ENCODE peak calls at places on chromosomes 2 and 18, in seven cellular contexts. V is amniotic stem cell; M is activated effector memory CD4-positive, alpha-beta T cell treated with Interleukin-2 at 50 U/mL for 16 hours; E is astrocyte of the spinal cord; B is GM06990; O is fibroblast of pulmonary artery; Z is mesendoderm. W is an unnamed sample.

GRCh38 chr18:8969639-8970378 is 132.7 kb upstream of the NDUFV2 start:
- DNase-seq in B (no peak), M (no peak), V (no peak), E (no peak), Z (no peak), O (no peak), W (no peak)

GRCh38 chr2:42001696-42002331 is 46.0 kb upstream of the PKDCC start:
- DNase-seq in O (no peak), V (no peak), Z (no peak), E (no peak), M (no peak), B (no peak), W (no peak)

GRCh38 chr2:23145460-23145859 is 239.5 kb upstream of the KLHL29 start:
- DNase-seq in Z (no peak), V (no peak), M (no peak), E (no peak), B (no peak), O (no peak), W (no peak)

GRCh38 chr2:221999702-222000101 is 299.1 kb downstream of the PAX3 start:
- DNase-seq in Z (peak; percentile 26), E (peak; percentile 90), M (no peak), B (no peak), V (no peak), O (peak; percentile 30), W (peak; percentile 15)

GRCh38 chr2:525611-526010 is 151.6 kb downstream of the TMEM18 start:
- DNase-seq in O (no peak), B (no peak), V (no peak), Z (no peak), E (no peak), M (no peak), W (no peak)

GRCh38 chr2:160751021-160751420 is 257.4 kb upstream of the RBMS1 start:
- DNase-seq in E (peak; percentile 68), Z (no peak), V (no peak), M (no peak), O (no peak), B (no peak), W (peak; percentile 5)

GRCh38 chr2:16824472-16824871 is 158.8 kb upstream of the CYRIA start:
- DNase-seq in O (no peak), B (no peak), M (no peak), V (no peak), E (no peak), Z (no peak), W (peak; percentile 15)

GRCh38 chr18:7617738-7618422 is 50.8 kb downstream of the PTPRM start:
- DNase-seq in O (peak; percentile 73), M (no peak), V (peak; percentile 70), B (no peak), Z (peak; percentile 74), E (peak; percentile 91), W (no peak)

GRCh38 chr2:101063753-101064502 is 61.8 kb downstream of the RPL31 start:
- DNase-seq in V (no peak), B (no peak), O (peak; percentile 59), E (peak; percentile 49), M (no peak), Z (no peak), W (no peak)

GRCh38 chr2:201122276-201122675 is 6.3 kb downstream of the CFLAR start:
- DNase-seq in B (no peak), V (no peak), O (no peak), Z (peak; percentile 34), E (no peak), M (no peak), W (no peak)

GRCh38 chr2:239590995-239591915 is 190.4 kb upstream of the HDAC4 start:
- DNase-seq in M (no peak), V (no peak), Z (no peak), B (no peak), O (no peak), E (no peak), W (no peak)

GRCh38 chr18:60193780-60194179 is 178.8 kb downstream of the MC4R start:
- DNase-seq in V (no peak), E (no peak), B (no peak), M (no peak), O (no peak), Z (no peak), W (no peak)

GRCh38 chr2:217105733-217106649 is 246.1 kb upstream of the TNP1 start:
- DNase-seq in E (peak; percentile 89), O (peak; percentile 90), V (peak; percentile 85), Z (peak; percentile 97), M (no peak), B (no peak), W (peak; percentile 87)

GRCh38 chr18:46158498-46158897 is 54.3 kb downstream of the HAUS1 start:
- DNase-seq in B (no peak), V (no peak), M (no peak), Z (peak; percentile 45), O (no peak), E (no peak), W (peak; percentile 34)

GRCh38 chr2:10122500-10123280 is at the start of gene RRM2:
- DNase-seq in M (peak; percentile 77), Z (peak; percentile 98), B (peak; percentile 96), V (peak; percentile 67), E (peak; percentile 91), O (peak; percentile 91), W (peak; percentile 98)

GRCh38 chr2:9781252-9781651 is 62.0 kb upstream of the TAF1B start:
- DNase-seq in M (no peak), Z (no peak), B (no peak), V (no peak), E (no peak), O (no peak), W (peak; percentile 89)

GRCh38 chr2:233142355-233142897 is 82.3 kb downstream of the INPP5D start:
- DNase-seq in Z (peak; percentile 17), E (no peak), V (no peak), M (peak; percentile 11), O (no peak), B (peak; percentile 52), W (no peak)

GRCh38 chr2:198028955-198029354 is 224.6 kb downstream of the PLCL1 start:
- DNase-seq in O (no peak), M (no peak), Z (no peak), B (no peak), V (no peak), E (no peak), W (no peak)

GRCh38 chr2:200336980-200337615 is 30.6 kb downstream of the SPATS2L start:
- DNase-seq in Z (no peak), M (no peak), V (no peak), O (peak; percentile 34), B (no peak), E (peak; percentile 65), W (no peak)

GRCh38 chr2:222424729-222425671 is 657 bp downstream of the SGPP2 start:
- DNase-seq in V (no peak), O (no peak), Z (no peak), E (no peak), B (peak; percentile 69), M (peak; percentile 3), W (no peak)

GRCh38 chr2:197915548-197916265 is 111.3 kb downstream of the PLCL1 start:
- DNase-seq in Z (no peak), V (no peak), E (peak; percentile 52), O (peak; percentile 95), B (no peak), M (no peak), W (no peak)

GRCh38 chr2:127541849-127542630 is 6.6 kb downstream of the MYO7B start:
- DNase-seq in Z (peak; percentile 17), V (no peak), B (no peak), E (no peak), O (peak; percentile 10), M (no peak), W (no peak)

GRCh38 chr2:41998789-41999470 is 48.9 kb upstream of the PKDCC start:
- DNase-seq in Z (no peak), E (no peak), V (no peak), B (no peak), M (no peak), O (peak; percentile 74), W (no peak)

GRCh38 chr2:150110548-150110947 is 376.9 kb downstream of the RND3 start:
- DNase-seq in O (no peak), M (no peak), Z (no peak), V (no peak), B (no peak), E (no peak), W (no peak)

GRCh38 chr2:232444409-232445148 is 11.4 kb upstream of the ALPI start:
- DNase-seq in E (peak; percentile 34), M (peak; percentile 38), Z (peak; percentile 85), O (peak; percentile 65), B (peak; percentile 37), V (peak; percentile 29), W (peak; percentile 52)

GRCh38 chr18:7565677-7566076 is 1.4 kb upstream of the PTPRM start:
- DNase-seq in E (no peak), B (no peak), V (no peak), O (no peak), M (no peak), Z (no peak), W (no peak)

GRCh38 chr2:23495661-23496114 is 110.7 kb downstream of the KLHL29 start:
- DNase-seq in Z (no peak), O (no peak), M (no peak), V (no peak), B (no peak), E (no peak), W (no peak)

GRCh38 chr2:169159686-169160085 is 90.3 kb downstream of the DHRS9 start:
- DNase-seq in M (no peak), E (no peak), V (no peak), Z (no peak), O (no peak), B (no peak), W (no peak)

GRCh38 chr2:237558918-237559645 is 7.3 kb upstream of the PRLH start:
- DNase-seq in Z (no peak), M (no peak), O (peak; percentile 57), E (peak; percentile 58), V (no peak), B (no peak), W (peak; percentile 62)

GRCh38 chr18:26133652-26134051 is at the start of gene PSMA8:
- DNase-seq in B (peak; percentile 82), E (no peak), M (peak; percentile 30), O (no peak), V (no peak), Z (peak; percentile 60), W (no peak)

GRCh38 chr2:161243312-161243711 is 64.9 kb upstream of the PSMD14 start:
- DNase-seq in B (peak; percentile 48), V (no peak), M (no peak), E (no peak), Z (peak; percentile 61), O (no peak), W (no peak)

GRCh38 chr18:74496508-74497307 is 545 bp downstream of the CNDP2 start:
- DNase-seq in E (peak; percentile 47), V (no peak), B (no peak), O (peak; percentile 51), Z (peak; percentile 69), M (no peak), W (peak; percentile 58)

GRCh38 chr2:19185061-19185460 is 173.4 kb downstream of the OSR1 start:
- DNase-seq in Z (no peak), E (no peak), O (peak; percentile 18), M (no peak), B (no peak), V (no peak), W (no peak)

GRCh38 chr2:74864728-74865722 is 31.1 kb downstream of the HK2 start:
- DNase-seq in M (no peak), B (no peak), O (peak; percentile 69), V (no peak), E (peak; percentile 40), Z (peak; percentile 72), W (peak; percentile 65)

GRCh38 chr2:7089898-7090510 is 172.8 kb downstream of the RNF144A start:
- DNase-seq in Z (no peak), B (no peak), M (no peak), O (no peak), E (no peak), V (no peak), W (no peak)

GRCh38 chr2:152200562-152201465 is 25.3 kb upstream of the STAM2 start:
- DNase-seq in B (no peak), Z (peak; percentile 86), O (peak; percentile 93), V (peak; percentile 99), M (no peak), E (peak; percentile 97), W (peak; percentile 94)

GRCh38 chr2:239787651-239788050 is 237.5 kb downstream of the NDUFA10 start:
- DNase-seq in O (no peak), E (no peak), V (no peak), Z (no peak), M (no peak), B (no peak), W (no peak)

GRCh38 chr2:225270053-225270452 is 129.5 kb upstream of the NYAP2 start:
- DNase-seq in E (no peak), Z (no peak), M (no peak), O (no peak), V (no peak), B (no peak), W (no peak)